ENCODE peak calls at places on chromosomes 5 and 9, in five cellular contexts. P is colonic mucosa; V is gastrocnemius medialis; W is CD8-positive, alpha-beta T cell; L is H1. X is an unnamed sample.
A peak's percentile ranks its signal among the peaks of the same experiment; 100 is the strongest.

GRCh38 chr5:41057231-41057630 is 13.9 kb downstream of the MROH2B start:
- DNase-seq in V (no peak), L (no peak), P (no peak), W (no peak), X (no peak)

GRCh38 chr9:69549310-69550202 is 122.6 kb downstream of the APBA1 start:
- DNase-seq in P (peak; percentile 31), V (no peak), L (no peak), W (no peak), X (no peak)

GRCh38 chr5:86665984-86666760 is 48.4 kb downstream of the COX7C start:
- DNase-seq in P (no peak), L (no peak), V (no peak), W (peak; percentile 15), X (no peak)

GRCh38 chr5:94968507-94969095 is 316.3 kb downstream of the MCTP1 start:
- DNase-seq in L (no peak), P (no peak), W (no peak), V (no peak), X (no peak)

GRCh38 chr5:141883184-141883947 is 5.2 kb upstream of the PCDH1 start:
- DNase-seq in W (no peak), L (no peak), P (no peak), V (no peak), X (no peak)

GRCh38 chr9:76181020-76181641 is 213.1 kb downstream of the RFK start:
- DNase-seq in L (no peak), W (no peak), P (no peak), V (no peak), X (no peak)

GRCh38 chr5:126234563-126235195 is 188.5 kb upstream of the GRAMD2B start:
- DNase-seq in P (no peak), L (no peak), W (no peak), V (no peak), X (no peak)

GRCh38 chr5:166716856-166717492 is 1574.5 kb upstream of the WWC1 start:
- DNase-seq in V (no peak), P (no peak), L (no peak), W (no peak), X (no peak)

DNA sequence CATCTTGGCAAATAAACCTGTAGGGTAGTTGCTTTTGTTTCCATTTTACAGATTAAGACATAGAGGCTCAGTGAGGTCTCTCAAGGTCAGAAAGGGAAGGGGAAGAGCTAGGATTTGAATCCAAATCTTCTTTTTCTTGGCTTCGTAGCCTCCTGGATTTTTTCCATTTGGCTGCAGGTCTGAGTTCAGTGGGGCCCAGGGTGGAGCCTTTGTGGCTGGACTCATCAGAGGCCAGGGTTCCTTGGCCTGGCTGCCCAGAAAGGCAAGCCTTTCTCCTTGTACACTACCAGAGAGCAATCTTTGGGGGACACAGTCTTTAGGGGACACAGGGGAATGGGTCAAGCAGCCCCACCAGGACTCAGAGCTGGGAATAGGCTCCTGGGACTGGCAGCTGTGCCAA is 10.5 kb upstream of the TRAF1 start:
- DNase-seq in L (no peak), V (no peak), P (no peak), W (no peak), X (no peak)
- H3K27ac ChIP-seq in L (no peak overlapping the region), V (peak overlapping the region; percentile 5), P (peak overlapping the region; percentile 40), W (peak overlapping the region; percentile 13), X (no peak overlapping the region)

DNA sequence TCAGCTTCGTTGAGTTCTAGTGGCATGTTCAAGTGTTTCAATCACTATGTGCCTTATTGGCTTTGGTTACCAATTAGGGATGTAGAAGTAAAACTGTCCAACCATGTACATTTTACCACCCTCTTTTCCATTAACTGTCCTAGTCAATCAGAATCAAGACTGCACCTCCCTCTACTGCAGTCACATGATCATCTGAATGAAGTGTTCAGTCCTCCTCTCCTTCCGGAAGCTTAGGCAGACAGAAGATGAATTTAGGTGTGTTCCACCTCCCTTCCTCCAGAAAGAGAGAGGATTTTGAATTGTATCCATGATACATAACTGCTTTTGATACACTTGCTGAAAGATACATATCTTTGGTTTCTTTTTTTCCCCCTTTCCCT is 133.7 kb downstream of the ERCC6L2 start:
- DNase-seq in V (no peak), L (no peak), W (no peak), P (no peak), X (no peak)
- H3K27ac ChIP-seq in V (peak overlapping the region; percentile 42), L (no peak overlapping the region), W (peak overlapping the region; percentile 83), P (no peak overlapping the region), X (no peak overlapping the region)

GRCh38 chr9:134230942-134231325 is 66.6 kb upstream of the RNU6ATAC start:
- DNase-seq in W (no peak), V (no peak), P (no peak), L (no peak), X (no peak)
- H3K27ac ChIP-seq in W (no peak overlapping the region), V (peak overlapping the region; percentile 77), P (no peak overlapping the region), L (no peak overlapping the region), X (no peak overlapping the region)

GRCh38 chr9:136958898-136959850 is 7.1 kb downstream of the LCN12 start:
- DNase-seq in V (no peak), W (no peak), L (no peak), P (no peak), X (no peak)
- H3K27ac ChIP-seq in V (no peak overlapping the region), W (no peak overlapping the region), L (no peak overlapping the region), P (no peak overlapping the region), X (no peak overlapping the region)

GRCh38 chr5:131274341-131275063 is 10.6 kb downstream of the CDC42SE2 start:
- DNase-seq in W (no peak), P (no peak), L (no peak), V (no peak), X (no peak)
- H3K27ac ChIP-seq in W (peak overlapping the region; percentile 15), P (peak overlapping the region; percentile 0), L (no peak overlapping the region), V (no peak overlapping the region), X (no peak overlapping the region)

X was measured in substantia nigra.